ENCODE peak calls at places on chromosomes 11 and 22, in five cellular contexts. Z is NCI-H1092, S is pancreas, N is kidney, A is NCI-H187 treated with DMSO at 0.1 percent for 48 hours. C is an unnamed sample.

GRCh38 chr11:68974421-68975194 is 6.2 kb downstream of the MRGPRD start:
- DNase-seq in S (no peak), Z (no peak), N (peak; percentile 48), A (no peak), C (no peak)

GRCh38 chr22:49253656-49254055 is 574.0 kb downstream of the BRD1 start:
- DNase-seq in N (peak; percentile 35), A (no peak), Z (no peak), S (no peak), C (no peak)

GRCh38 chr11:30960387-30960992 is 374.3 kb upstream of the MPPED2 start:
- DNase-seq in N (no peak), A (no peak), Z (peak; percentile 17), S (no peak), C (peak; percentile 10)

GRCh38 chr11:61679893-61680621 is at the start of gene DAGLA:
- DNase-seq in A (no peak), N (peak; percentile 89), Z (peak; percentile 72), S (peak; percentile 89), C (no peak)

GRCh38 chr22:22037740-22038139 is 55.2 kb upstream of the TOP3B start:
- DNase-seq in S (no peak), A (no peak), N (no peak), Z (no peak), C (no peak)

GRCh38 chr11:102761646-102762238 is 18.7 kb downstream of the MMP10 start:
- DNase-seq in S (no peak), A (no peak), Z (no peak), N (no peak), C (no peak)

GRCh38 chr11:71453911-71454304 is 905 bp downstream of the NADSYN1 start:
- DNase-seq in S (no peak), A (no peak), N (no peak), Z (no peak), C (no peak)

GRCh38 chr11:26865703-26866102 is 128.2 kb upstream of the FIBIN start:
- DNase-seq in A (no peak), S (no peak), N (no peak), Z (no peak), C (no peak)

GRCh38 chr11:1926156-1927031 is 6.9 kb downstream of the TNNT3 start:
- DNase-seq in A (no peak), S (peak; percentile 18), Z (no peak), N (peak; percentile 56), C (no peak)

GRCh38 chr11:77761481-77761880 is 59.0 kb downstream of the RSF1 start:
- DNase-seq in S (no peak), Z (no peak), A (no peak), N (no peak), C (no peak)

GRCh38 chr11:35247428-35247827 is 108.5 kb downstream of the CD44 start:
- DNase-seq in A (no peak), S (no peak), Z (no peak), N (no peak), C (no peak)

GRCh38 chr22:19731361-19731725 is 8.0 kb downstream of the GP1BB start:
- DNase-seq in Z (no peak), S (no peak), A (no peak), N (no peak), C (no peak)

GRCh38 chr22:38649841-38650522 is 6.2 kb downstream of the FAM227A start:
- DNase-seq in Z (no peak), A (no peak), S (no peak), N (no peak), C (no peak)

GRCh38 chr11:65382804-65383368 is 440 bp upstream of the SLC25A45 start:
- DNase-seq in N (peak; percentile 76), A (no peak), Z (peak; percentile 90), S (peak; percentile 96), C (no peak)

GRCh38 chr11:12361650-12362049 is 15.7 kb upstream of the PARVA start:
- DNase-seq in S (no peak), N (no peak), Z (no peak), A (no peak), C (no peak)

GRCh38 chr11:85029964-85030363 is 597.2 kb downstream of the DLG2 start:
- DNase-seq in A (peak; percentile 98), S (no peak), Z (no peak), N (no peak), C (no peak)

GRCh38 chr11:12502041-12502440 is 124.7 kb downstream of the PARVA start:
- DNase-seq in A (no peak), Z (no peak), S (no peak), N (no peak), C (no peak)

GRCh38 chr11:78869293-78869692 is 294.6 kb upstream of the NARS2 start:
- DNase-seq in N (no peak), S (no peak), A (no peak), Z (no peak), C (no peak)